ENCODE peak calls at places on chromosome 3, in four cellular contexts. One of them, this sample, is unnamed.

GRCh38 chr3:10247679-10248183 is 528 bp upstream of the TATDN2 start:
- DNase-seq in K562: no peak
- DNase-seq in HepG2: no peak
- DNase-seq in H1: no peak
- DNase-seq in this sample: no peak

GRCh38 chr3:158104346-158105020 is 1.7 kb downstream of the SHOX2 start:
- DNase-seq in H1: no peak
- DNase-seq in HepG2: no peak
- DNase-seq in K562: no peak
- DNase-seq in this sample: no peak

GRCh38 chr3:26628915-26629314 is 6.3 kb downstream of the LRRC3B start:
- DNase-seq in HepG2: no peak
- DNase-seq in K562: no peak
- DNase-seq in H1: no peak
- DNase-seq in this sample: no peak

GRCh38 chr3:144229237-144229830 is 257.7 kb downstream of the DIPK2A start:
- DNase-seq in K562: no peak
- DNase-seq in H1: no peak
- DNase-seq in HepG2: peak; percentile 6
- DNase-seq in this sample: no peak

GRCh38 chr3:38711321-38711720 is 61.8 kb upstream of the SCN5A start:
- DNase-seq in K562: no peak
- DNase-seq in H1: no peak
- DNase-seq in HepG2: no peak
- DNase-seq in this sample: no peak

GRCh38 chr3:78951546-78951945 is 816.3 kb downstream of the ROBO1 start:
- DNase-seq in HepG2: no peak
- DNase-seq in K562: no peak
- DNase-seq in H1: no peak
- DNase-seq in this sample: no peak

GRCh38 chr3:54122046-54122801 is at the start of gene CACNA2D3:
- DNase-seq in K562: no peak
- DNase-seq in HepG2: no peak
- DNase-seq in H1: peak; percentile 73
- DNase-seq in this sample: no peak

GRCh38 chr3:193771736-193772135 is 178.7 kb downstream of the OPA1 start:
- DNase-seq in K562: no peak
- DNase-seq in H1: peak; percentile 22
- DNase-seq in HepG2: no peak
- DNase-seq in this sample: no peak

GRCh38 chr3:79314962-79315361 is 452.8 kb downstream of the ROBO1 start:
- DNase-seq in K562: no peak
- DNase-seq in HepG2: no peak
- DNase-seq in H1: no peak
- DNase-seq in this sample: no peak

GRCh38 chr3:20068512-20069177 is 28.4 kb downstream of the KAT2B start:
- DNase-seq in K562: no peak
- DNase-seq in HepG2: no peak
- DNase-seq in H1: no peak
- DNase-seq in this sample: no peak

GRCh38 chr3:62184559-62184958 is 188.8 kb downstream of the FEZF2 start:
- DNase-seq in HepG2: peak; percentile 61
- DNase-seq in H1: no peak
- DNase-seq in K562: no peak
- DNase-seq in this sample: no peak

GRCh38 chr3:66803206-66803605 is 194.9 kb upstream of the KBTBD8 start:
- DNase-seq in HepG2: no peak
- DNase-seq in K562: no peak
- DNase-seq in H1: no peak
- DNase-seq in this sample: no peak

GRCh38 chr3:139110072-139110830 is 65.6 kb upstream of the PRR23C start:
- DNase-seq in K562: no peak
- DNase-seq in H1: peak; percentile 14
- DNase-seq in HepG2: no peak
- DNase-seq in this sample: no peak

GRCh38 chr3:13543251-13543650 is 5.7 kb upstream of the FBLN2 start:
- DNase-seq in K562: no peak
- DNase-seq in HepG2: no peak
- DNase-seq in H1: no peak
- DNase-seq in this sample: no peak

GRCh38 chr3:148606979-148607378 is 90.7 kb upstream of the AGTR1 start:
- DNase-seq in HepG2: no peak
- DNase-seq in H1: no peak
- DNase-seq in K562: no peak
- DNase-seq in this sample: no peak

GRCh38 chr3:71753716-71754609 is at the start of gene GPR27:
- DNase-seq in H1: peak; percentile 72
- DNase-seq in K562: no peak
- DNase-seq in HepG2: no peak
- DNase-seq in this sample: no peak

GRCh38 chr3:66527253-66527652 is 26.4 kb upstream of the LRIG1 start:
- DNase-seq in K562: no peak
- DNase-seq in HepG2: no peak
- DNase-seq in H1: no peak
- DNase-seq in this sample: no peak

GRCh38 chr3:41652506-41652905 is 309.4 kb downstream of the ULK4 start:
- DNase-seq in HepG2: no peak
- DNase-seq in K562: no peak
- DNase-seq in H1: no peak
- DNase-seq in this sample: no peak

GRCh38 chr3:185900228-185900627 is 37.6 kb downstream of the TRA2B start:
- DNase-seq in HepG2: peak; percentile 69
- DNase-seq in H1: no peak
- DNase-seq in K562: peak; percentile 47
- DNase-seq in this sample: peak; percentile 70

GRCh38 chr3:139312416-139312815 is 31.4 kb upstream of the MRPS22 start:
- DNase-seq in K562: no peak
- DNase-seq in HepG2: no peak
- DNase-seq in H1: no peak
- DNase-seq in this sample: no peak

GRCh38 chr3:79871656-79872055 is 103.9 kb upstream of the ROBO1 start:
- DNase-seq in HepG2: no peak
- DNase-seq in H1: no peak
- DNase-seq in K562: no peak
- DNase-seq in this sample: no peak

GRCh38 chr3:109806929-109807328 is 469.6 kb upstream of the DPPA4 start:
- DNase-seq in HepG2: peak; percentile 5
- DNase-seq in K562: peak; percentile 5
- DNase-seq in H1: no peak
- DNase-seq in this sample: peak; percentile 88

GRCh38 chr3:138282836-138283235 is 46.8 kb downstream of the NME9 start:
- DNase-seq in K562: no peak
- DNase-seq in H1: no peak
- DNase-seq in HepG2: no peak
- DNase-seq in this sample: no peak

GRCh38 chr3:139204756-139205155 is 139.1 kb upstream of the MRPS22 start:
- DNase-seq in K562: no peak
- DNase-seq in HepG2: no peak
- DNase-seq in H1: no peak
- DNase-seq in this sample: no peak

GRCh38 chr3:25448750-25449684 is 21.0 kb downstream of the RARB start:
- DNase-seq in H1: no peak
- DNase-seq in K562: no peak
- DNase-seq in HepG2: peak; percentile 20
- DNase-seq in this sample: no peak

GRCh38 chr3:14921034-14921616 is 26.3 kb upstream of the NR2C2 start:
- DNase-seq in H1: peak; percentile 95
- DNase-seq in K562: peak; percentile 89
- DNase-seq in HepG2: peak; percentile 68
- DNase-seq in this sample: peak; percentile 65

GRCh38 chr3:169324454-169324789 is 339.1 kb downstream of the MECOM start:
- DNase-seq in K562: no peak
- DNase-seq in HepG2: no peak
- DNase-seq in H1: no peak
- DNase-seq in this sample: no peak

GRCh38 chr3:28680050-28680449 is 331.4 kb upstream of the AZI2 start:
- DNase-seq in K562: no peak
- DNase-seq in H1: no peak
- DNase-seq in HepG2: no peak
- DNase-seq in this sample: no peak

GRCh38 chr3:50503504-50503903 is at the start of gene CACNA2D2:
- DNase-seq in HepG2: no peak
- DNase-seq in H1: peak; percentile 82
- DNase-seq in K562: peak; percentile 82
- DNase-seq in this sample: peak; percentile 15

GRCh38 chr3:38560996-38561717 is 65.0 kb downstream of the EXOG start:
- DNase-seq in HepG2: no peak
- DNase-seq in K562: no peak
- DNase-seq in H1: no peak
- DNase-seq in this sample: no peak

GRCh38 chr3:114839476-114839875 is 307.6 kb downstream of the ZBTB20 start:
- DNase-seq in HepG2: no peak
- DNase-seq in H1: no peak
- DNase-seq in K562: no peak
- DNase-seq in this sample: no peak

GRCh38 chr3:71502066-71502465 is 81.5 kb downstream of the FOXP1 start:
- DNase-seq in K562: no peak
- DNase-seq in HepG2: no peak
- DNase-seq in H1: no peak
- DNase-seq in this sample: no peak

GRCh38 chr3:164303894-164304293 is 774.4 kb downstream of the SI start:
- DNase-seq in HepG2: no peak
- DNase-seq in H1: no peak
- DNase-seq in K562: no peak
- DNase-seq in this sample: no peak

GRCh38 chr3:10968390-10968789 is 24.2 kb upstream of the SLC6A1 start:
- DNase-seq in HepG2: no peak
- DNase-seq in H1: no peak
- DNase-seq in K562: no peak
- DNase-seq in this sample: no peak

GRCh38 chr3:17478673-17479072 is 263.8 kb downstream of the TBC1D5 start:
- DNase-seq in H1: no peak
- DNase-seq in HepG2: peak; percentile 9
- DNase-seq in K562: no peak
- DNase-seq in this sample: peak; percentile 10

GRCh38 chr3:143565943-143566342 is 282.3 kb downstream of the SLC9A9 start:
- DNase-seq in K562: no peak
- DNase-seq in H1: no peak
- DNase-seq in HepG2: no peak
- DNase-seq in this sample: no peak

GRCh38 chr3:161977850-161978249 is 481.2 kb downstream of the OTOL1 start:
- DNase-seq in HepG2: no peak
- DNase-seq in H1: no peak
- DNase-seq in K562: no peak
- DNase-seq in this sample: no peak

GRCh38 chr3:94183551-94183950 is 120.7 kb downstream of the NSUN3 start:
- DNase-seq in H1: no peak
- DNase-seq in K562: no peak
- DNase-seq in HepG2: no peak
- DNase-seq in this sample: no peak

GRCh38 chr3:175941352-175941751 is 1082.2 kb downstream of the NAALADL2 start:
- DNase-seq in K562: peak; percentile 8
- DNase-seq in HepG2: no peak
- DNase-seq in H1: peak; percentile 68
- DNase-seq in this sample: no peak

GRCh38 chr3:52504977-52505376 is 9.8 kb downstream of the STAB1 start:
- DNase-seq in HepG2: no peak
- DNase-seq in K562: no peak
- DNase-seq in H1: no peak
- DNase-seq in this sample: no peak
- TF ChIP-seq FOSL1 in HepG2: no peak
- TF ChIP-seq FOSL1 in K562: no peak
- TF ChIP-seq FOSL1 in H1: no peak
- TF ChIP-seq FOSL1 in this sample: no peak

GRCh38 chr3:129524081-129524480 is 4.4 kb upstream of the RHO start:
- DNase-seq in H1: no peak
- DNase-seq in K562: no peak
- DNase-seq in HepG2: no peak
- DNase-seq in this sample: no peak

GRCh38 chr3:129528589-129529100 is at the start of gene RHO:
- DNase-seq in HepG2: no peak
- DNase-seq in K562: no peak
- DNase-seq in H1: no peak
- DNase-seq in this sample: no peak

GRCh38 chr3:129527262-129527661 is 1.2 kb upstream of the RHO start:
- DNase-seq in K562: no peak
- DNase-seq in H1: no peak
- DNase-seq in HepG2: no peak
- DNase-seq in this sample: no peak

GRCh38 chr3:129525341-129525968 is 3.0 kb upstream of the RHO start:
- DNase-seq in HepG2: no peak
- DNase-seq in K562: no peak
- DNase-seq in H1: no peak
- DNase-seq in this sample: no peak

GRCh38 chr3:129526121-129526900 is 2.1 kb upstream of the RHO start:
- DNase-seq in K562: no peak
- DNase-seq in H1: peak; percentile 47
- DNase-seq in HepG2: no peak
- DNase-seq in this sample: no peak
- TF ChIP-seq FOSL1 in K562: no peak
- TF ChIP-seq FOSL1 in H1: no peak
- TF ChIP-seq FOSL1 in HepG2: no peak
- TF ChIP-seq FOSL1 in this sample: no peak

GRCh38 chr3:140397847-140398246 is 280.0 kb upstream of the TRIM42 start:
- DNase-seq in HepG2: no peak
- DNase-seq in K562: no peak
- DNase-seq in H1: no peak
- DNase-seq in this sample: no peak

GRCh38 chr3:140391041-140391440 is 286.8 kb upstream of the TRIM42 start:
- DNase-seq in K562: peak; percentile 19
- DNase-seq in HepG2: no peak
- DNase-seq in H1: no peak
- DNase-seq in this sample: no peak

GRCh38 chr3:140395134-140396075 is 282.5 kb upstream of the TRIM42 start:
- DNase-seq in HepG2: no peak
- DNase-seq in K562: no peak
- DNase-seq in H1: no peak
- DNase-seq in this sample: no peak

GRCh38 chr3:140396110-140396509 is 281.8 kb upstream of the TRIM42 start:
- DNase-seq in K562: no peak
- DNase-seq in HepG2: no peak
- DNase-seq in H1: no peak
- DNase-seq in this sample: no peak

GRCh38 chr3:140394488-140395133 is 283.3 kb upstream of the TRIM42 start:
- DNase-seq in K562: no peak
- DNase-seq in HepG2: no peak
- DNase-seq in H1: no peak
- DNase-seq in this sample: no peak
- TF ChIP-seq FOSL1 in K562: no peak
- TF ChIP-seq FOSL1 in HepG2: no peak
- TF ChIP-seq FOSL1 in H1: no peak
- TF ChIP-seq FOSL1 in this sample: no peak

GRCh38 chr3:127197300-127198150 is 4.6 kb downstream of the PRR23E start:
- DNase-seq in K562: no peak
- DNase-seq in H1: peak; percentile 41
- DNase-seq in HepG2: peak; percentile 16
- DNase-seq in this sample: no peak
- TF ChIP-seq FOSL1 in K562: no peak
- TF ChIP-seq FOSL1 in H1: no peak
- TF ChIP-seq FOSL1 in HepG2: no peak
- TF ChIP-seq FOSL1 in this sample: no peak